ENCODE peak calls at places on chromosomes 2 and 18, in ten cellular contexts. X, G, U, T, W, I, L, M, S and P are unnamed samples.

GRCh38 chr2:132421198-132421780 is 4.7 kb downstream of the GPR39 start:
- DNase-seq in L (no peak), X (peak; percentile 30), T (no peak), U (no peak), W (no peak), M (no peak), G (no peak), I (no peak), S (no peak), P (no peak)

GRCh38 chr2:22281033-22281432 is 1103.9 kb upstream of the KLHL29 start:
- DNase-seq in X (peak; percentile 91), W (no peak), U (no peak), T (peak; percentile 39), M (no peak), S (no peak), G (peak; percentile 82), I (no peak), L (no peak), P (peak; percentile 89)

GRCh38 chr2:49288113-49288710 is 133.9 kb upstream of the FSHR start:
- DNase-seq in G (no peak), W (no peak), L (no peak), I (no peak), S (no peak), M (no peak), T (no peak), U (no peak), X (no peak), P (no peak)

GRCh38 chr2:120134263-120134662 is 88.9 kb downstream of the TMEM185B start:
- DNase-seq in W (peak; percentile 78), I (no peak), M (no peak), L (no peak), U (no peak), X (peak; percentile 99), G (no peak), S (no peak), T (peak; percentile 99), P (no peak)

GRCh38 chr2:25055521-25055920 is 13.6 kb downstream of the EFR3B start:
- DNase-seq in U (no peak), T (no peak), S (no peak), G (no peak), X (no peak), W (no peak), I (no peak), M (no peak), L (no peak), P (no peak)

GRCh38 chr2:11305338-11305737 is 39.1 kb downstream of the ROCK2 start:
- DNase-seq in X (peak; percentile 25), L (no peak), S (no peak), I (no peak), G (no peak), M (no peak), W (no peak), U (no peak), T (peak; percentile 26), P (no peak)

GRCh38 chr2:241870081-241870541 is 582 bp downstream of the RTP5 start:
- DNase-seq in M (no peak), S (no peak), W (no peak), L (no peak), G (no peak), X (no peak), I (no peak), T (no peak), U (peak; percentile 14), P (peak; percentile 19)

GRCh38 chr2:105299290-105299689 is 30.2 kb downstream of the TGFBRAP1 start:
- DNase-seq in M (peak; percentile 15), G (no peak), S (no peak), I (no peak), T (no peak), L (no peak), X (no peak), W (peak; percentile 31), U (no peak), P (no peak)

GRCh38 chr2:46363535-46364170 is 66.4 kb downstream of the EPAS1 start:
- DNase-seq in U (no peak), I (no peak), W (no peak), M (no peak), T (peak; percentile 77), L (no peak), G (no peak), S (no peak), X (peak; percentile 88), P (no peak)

GRCh38 chr2:102336502-102336945 is 19.1 kb upstream of the IL18R1 start:
- DNase-seq in M (peak; percentile 57), I (no peak), X (peak; percentile 32), U (peak; percentile 21), G (no peak), L (no peak), T (no peak), W (peak; percentile 16), S (no peak), P (no peak)

GRCh38 chr18:709771-710170 is 2.7 kb downstream of the ENOSF1 start:
- DNase-seq in I (peak; percentile 9), X (no peak), S (no peak), G (no peak), W (no peak), L (no peak), T (no peak), M (no peak), U (no peak), P (no peak)

GRCh38 chr18:44682871-44683221 is 2.2 kb downstream of the SETBP1 start:
- DNase-seq in I (no peak), X (no peak), U (no peak), M (peak; percentile 30), G (peak; percentile 76), T (peak; percentile 32), S (peak; percentile 33), L (no peak), W (no peak), P (no peak)

DNA sequence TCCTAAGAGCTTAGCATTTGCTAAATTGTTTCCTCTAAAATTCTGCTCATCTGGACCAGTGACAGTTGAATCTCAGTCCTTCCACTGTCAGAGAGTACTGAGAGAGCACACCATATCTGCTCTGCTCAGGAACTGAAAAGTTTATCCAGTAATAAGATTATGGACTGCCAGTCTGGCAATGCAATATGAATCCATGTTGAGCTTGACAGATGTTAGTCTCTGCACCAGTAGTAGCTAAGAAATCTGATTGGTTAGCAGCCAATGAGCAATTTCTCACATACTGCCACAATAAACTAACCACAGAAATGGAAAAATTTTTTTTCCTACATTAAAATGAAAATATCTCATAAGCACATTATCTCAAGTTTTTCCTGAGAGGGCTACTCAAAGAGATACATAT is 2.3 kb downstream of the PRKD3 start:
- DNase-seq in U (no peak), M (no peak), L (no peak), X (peak; percentile 43), G (no peak), S (no peak), I (no peak), T (peak; percentile 54), W (no peak), P (peak; percentile 47)
- H3K4me1 ChIP-seq in U (no peaks in the 10 kb centered on the region), M (peaks cover 6% of the 10 kb centered on the region), L (peaks cover 71% of the 10 kb centered on the region), X (peaks cover 8% of the 10 kb centered on the region), G (peaks cover 39% of the 10 kb centered on the region), S (peaks cover 9% of the 10 kb centered on the region), I (peaks cover 39% of the 10 kb centered on the region), T (peaks cover 7% of the 10 kb centered on the region), W (peaks cover 9% of the 10 kb centered on the region), P (peaks cover 14% of the 10 kb centered on the region)

GRCh38 chr2:139790807-139791206 is 1010.6 kb upstream of the NXPH2 start:
- DNase-seq in W (peak; percentile 36), S (no peak), X (no peak), U (no peak), T (peak; percentile 23), M (no peak), I (no peak), G (peak; percentile 21), L (no peak), P (no peak)
- TF ChIP-seq CTCF in W (peak; percentile 33), S (no peak), X (peak; percentile 8), U (no peak), T (no peak), M (peak; percentile 9), I (peak; percentile 32), G (peak; percentile 34), L (no peak), P (peak; percentile 25)

DNA sequence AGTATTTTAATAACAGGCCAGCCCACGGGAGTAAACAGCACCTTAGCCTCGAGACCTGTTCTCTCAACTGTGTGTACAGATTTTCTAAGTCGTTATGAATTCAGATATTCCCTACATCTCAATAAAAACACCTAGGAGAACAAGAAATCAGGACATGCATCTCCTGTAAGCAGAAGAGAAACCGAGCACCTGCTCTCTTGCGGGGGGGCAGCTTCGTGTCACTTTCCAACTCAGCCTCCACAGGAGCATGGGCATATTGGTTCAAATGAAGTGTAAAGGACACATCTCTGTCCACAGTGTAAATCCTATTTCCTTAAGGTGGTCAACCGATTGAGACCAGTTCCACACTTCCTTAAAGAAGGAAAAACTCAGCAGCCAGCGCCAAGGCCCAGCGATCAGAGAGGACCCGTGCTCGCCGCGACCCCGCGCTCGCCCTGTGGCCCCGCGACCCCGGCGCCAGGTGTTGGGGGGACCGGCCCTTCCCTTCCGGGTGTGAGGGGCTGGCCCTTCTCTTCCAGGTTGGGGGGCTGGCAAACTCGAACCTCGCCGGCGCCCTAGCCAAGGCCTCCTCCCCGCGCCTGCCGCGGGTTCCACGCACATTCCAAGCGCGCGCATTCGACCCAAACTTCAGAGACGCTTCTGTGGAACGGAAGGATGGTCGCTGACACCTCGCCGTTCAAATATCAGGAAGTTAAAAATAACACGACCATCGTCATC is 652 bp downstream of the SH3YL1 start:
- DNase-seq in S (no peak), G (no peak), U (no peak), M (peak; percentile 23), L (no peak), I (no peak), W (no peak), X (no peak), T (no peak), P (no peak)
- H3K4me3 ChIP-seq in S (peak overlapping the region; percentile 71), G (peak overlapping the region; percentile 97), U (peak overlapping the region; percentile 97), M (peak overlapping the region; percentile 70), L (peak overlapping the region; percentile 84), I (peak overlapping the region; percentile 87), W (peak overlapping the region; percentile 73), X (peak overlapping the region; percentile 98), T (peak overlapping the region; percentile 89), P (no peak overlapping the region)

GRCh38 chr2:85998071-85998991 is 107.4 kb downstream of the POLR1A start:
- DNase-seq in L (no peak), W (no peak), U (peak; percentile 43), I (peak; percentile 82), G (peak; percentile 21), M (peak; percentile 80), T (peak; percentile 88), X (peak; percentile 56), S (peak; percentile 38), P (no peak)
- H3K4me1 ChIP-seq in L (peaks cover 76% of the 10 kb centered on the region), W (peaks cover 40% of the 10 kb centered on the region), U (peaks cover 27% of the 10 kb centered on the region), I (peaks cover 71% of the 10 kb centered on the region), G (peaks cover 39% of the 10 kb centered on the region), M (peaks cover 64% of the 10 kb centered on the region), T (peaks cover 20% of the 10 kb centered on the region), X (peaks cover 32% of the 10 kb centered on the region), S (peaks cover 48% of the 10 kb centered on the region), P (no peaks in the 10 kb centered on the region)

DNA sequence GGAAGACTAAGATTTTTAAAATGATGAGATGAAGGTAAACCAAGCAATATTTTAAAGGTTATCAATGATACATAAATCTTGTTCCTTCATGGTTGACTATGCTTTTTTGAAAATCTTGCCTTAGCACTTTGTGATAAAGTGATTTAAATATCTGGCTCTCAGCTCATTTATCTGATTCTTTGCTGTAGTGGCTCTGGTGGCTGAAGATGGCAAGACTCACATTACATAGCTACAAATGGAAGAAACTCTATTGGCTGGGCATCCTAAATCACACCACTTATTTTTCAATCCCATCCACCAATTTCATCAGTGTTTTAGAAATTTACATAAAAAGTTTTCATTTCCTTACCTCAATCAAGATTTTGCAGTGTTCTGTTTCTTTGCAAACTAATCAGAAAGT is 16.6 kb upstream of the APCDD1 start:
- DNase-seq in L (no peak), I (no peak), T (no peak), W (peak; percentile 9), X (no peak), M (no peak), U (no peak), S (no peak), G (no peak), P (no peak)
- TF ChIP-seq CTCF in L (no peak), I (no peak), T (no peak), W (peak; percentile 19), X (no peak), M (no peak), U (peak; percentile 35), S (no peak), G (no peak), P (no peak)